ENCODE peak calls at places on chromosomes 13 and 19, in six cellular contexts. H is K562, R is GM12892, O is GM12878, A is H1, V is HepG2. Y is an unnamed sample.

GRCh38 chr13:50989476-50989875 is 79.9 kb downstream of the RNASEH2B start:
- DNase-seq in H (peak), R (no peak), O (no peak), A (no peak), V (peak), Y (no peak)

GRCh38 chr13:106530209-106530906 is 5.1 kb downstream of the EFNB2 start:
- DNase-seq in H (no peak), R (no peak), O (no peak), A (no peak), V (no peak), Y (no peak)

GRCh38 chr19:45782162-45782623 is at the start of gene DMPK:
- DNase-seq in H (no peak), R (no peak), O (no peak), A (no peak), V (no peak), Y (no peak)

GRCh38 chr19:24140591-24140990 is 53.6 kb downstream of the ZNF254 start:
- DNase-seq in H (no peak), R (no peak), O (no peak), A (no peak), V (no peak), Y (no peak)

GRCh38 chr13:44266305-44266704 is 107.3 kb upstream of the SERP2 start:
- DNase-seq in H (no peak), R (no peak), O (no peak), A (no peak), V (no peak), Y (no peak)

GRCh38 chr13:42990147-42990990 is 1.7 kb downstream of the EPSTI1 start:
- DNase-seq in H (no peak), R (no peak), O (no peak), A (no peak), V (no peak), Y (no peak)

GRCh38 chr19:19528721-19529490 is at the start of gene YJEFN3:
- DNase-seq in H (no peak), R (no peak), O (no peak), A (no peak), V (no peak), Y (no peak)

GRCh38 chr19:54352546-54352945 is 12.2 kb downstream of the LAIR1 start:
- DNase-seq in H (no peak), R (no peak), O (no peak), A (no peak), V (no peak), Y (no peak)

GRCh38 chr19:45161715-45162463 is 1.1 kb upstream of the NKPD1 start:
- DNase-seq in H (peak), R (no peak), O (no peak), A (no peak), V (no peak), Y (no peak)

GRCh38 chr13:27617801-27618411 is 2.4 kb downstream of the LNX2 start:
- DNase-seq in H (no peak), R (no peak), O (no peak), A (no peak), V (no peak), Y (no peak)

GRCh38 chr13:34967851-34968562 is 25.9 kb downstream of the NBEA start:
- DNase-seq in H (no peak), R (no peak), O (no peak), A (no peak), V (no peak), Y (no peak)
- TF ChIP-seq TAF1 in H (no peak), R (no peak), O (no peak), A (no peak), V (no peak), Y (no peak)

DNA sequence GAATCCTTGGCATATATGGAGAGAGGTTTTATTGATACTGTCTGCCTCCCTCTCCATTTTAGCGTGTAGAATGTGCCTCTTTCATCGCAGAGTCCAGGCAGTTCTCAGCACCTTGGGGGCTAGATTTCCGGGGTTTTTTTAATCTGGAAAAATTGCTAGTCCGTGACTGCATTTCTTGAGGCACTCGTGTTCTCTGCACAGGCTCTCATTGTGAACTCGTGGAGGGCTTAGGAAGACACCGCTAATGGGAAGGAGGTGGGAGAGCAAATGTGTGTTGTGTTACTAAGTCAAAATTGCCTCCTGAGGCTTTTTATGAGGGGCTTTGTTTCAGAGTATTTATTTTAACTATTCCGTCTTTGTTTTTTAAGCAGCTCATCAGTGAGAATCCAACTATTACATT is 10.1 kb downstream of the ING1 start:
- DNase-seq in H (no peak), R (no peak), O (no peak), A (no peak), V (no peak), Y (no peak)
- TF ChIP-seq POLR2A in H (no peak), R (no peak), O (no peak), A (no peak), V (no peak), Y (no peak)

GRCh38 chr19:12802267-12803106 is 618 bp downstream of the THSD8 start:
- DNase-seq in H (no peak), R (no peak), O (no peak), A (no peak), V (no peak), Y (no peak)
- TF ChIP-seq POLR2AphosphoS5 in H (no peak), R (no peak), O (no peak), A (no peak), V (no peak), Y (no peak)

GRCh38 chr19:40613669-40614594 is 12.8 kb downstream of the LTBP4 start:
- DNase-seq in H (peak), R (peak), O (peak), A (no peak), V (no peak), Y (peak)

GRCh38 chr19:40616178-40616577 is 15.0 kb downstream of the LTBP4 start:
- DNase-seq in H (no peak), R (no peak), O (no peak), A (no peak), V (no peak), Y (no peak)

GRCh38 chr19:40612831-40613668 is 11.9 kb downstream of the LTBP4 start:
- DNase-seq in H (peak), R (peak), O (no peak), A (no peak), V (no peak), Y (no peak)

GRCh38 chr19:40616941-40617340 is 15.8 kb downstream of the LTBP4 start:
- DNase-seq in H (no peak), R (no peak), O (no peak), A (no peak), V (no peak), Y (no peak)

GRCh38 chr19:40614595-40615411 is 13.6 kb downstream of the LTBP4 start:
- DNase-seq in H (peak), R (no peak), O (peak), A (no peak), V (no peak), Y (no peak)
- TF ChIP-seq TAF1 in H (no peak), R (no peak), O (no peak), A (peak), V (no peak), Y (no peak)

DNA sequence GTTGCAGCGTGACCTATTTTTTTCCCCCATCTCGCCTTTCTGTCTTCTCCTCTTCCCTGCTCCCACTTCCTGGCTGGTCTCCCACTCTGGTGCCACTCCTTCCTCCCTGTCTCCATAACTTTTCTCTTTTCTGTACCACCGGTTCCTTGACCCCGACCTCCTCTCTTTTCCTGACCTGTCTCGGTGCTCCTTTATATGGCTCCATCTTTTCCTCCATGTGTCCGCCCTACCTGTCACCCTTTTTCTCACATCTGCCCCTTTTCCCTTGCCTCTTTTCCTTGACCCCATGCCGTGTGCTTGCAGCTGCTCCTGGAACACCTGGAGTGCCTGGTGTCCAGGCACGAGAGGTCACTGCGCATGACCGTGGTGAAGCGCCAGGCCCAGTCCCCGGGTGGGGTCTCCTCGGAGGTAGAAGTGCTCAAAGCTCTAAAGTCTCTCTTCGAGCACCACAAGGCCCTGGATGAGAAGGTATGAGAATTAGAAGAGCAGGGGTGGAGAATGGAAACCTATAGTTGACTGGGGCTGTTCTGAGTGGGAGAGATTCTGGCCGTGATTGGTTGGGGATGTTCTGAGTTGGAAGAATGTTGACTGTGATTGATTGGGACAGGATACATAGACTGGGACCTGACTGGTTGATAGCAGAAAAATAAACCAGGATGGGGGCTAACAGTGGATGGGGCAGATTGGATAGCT is 9.3 kb downstream of the PPFIA3 start:
- DNase-seq in H (no peak), R (no peak), O (no peak), A (no peak), V (no peak), Y (no peak)
- TF ChIP-seq POLR2A in H (no peak), R (no peak), O (no peak), A (no peak), V (no peak), Y (no peak)

DNA sequence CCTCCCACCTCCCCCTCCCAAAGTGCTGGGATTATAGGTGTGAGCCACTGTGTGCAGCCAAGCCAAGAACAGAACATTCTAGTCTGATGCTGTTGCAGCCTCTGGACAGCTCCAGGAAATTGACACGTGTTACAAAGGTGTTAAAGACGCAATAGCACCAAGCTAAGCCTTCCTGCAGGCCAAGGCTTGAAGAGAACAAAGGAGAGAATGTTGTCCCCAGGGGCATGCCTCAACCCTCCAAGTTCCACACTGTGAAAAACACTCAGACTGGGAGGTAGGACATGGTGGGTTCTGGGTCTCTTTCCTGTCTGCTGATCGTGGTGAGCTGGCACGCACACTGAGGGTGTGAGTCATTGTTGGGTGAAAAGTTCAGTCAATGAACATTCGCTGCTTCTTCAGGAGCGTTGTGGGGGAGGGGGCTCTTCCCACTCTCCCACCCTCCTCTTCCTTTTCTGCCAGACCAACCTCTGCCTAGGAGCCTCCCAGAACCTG is 5.3 kb upstream of the PTPRS start:
- DNase-seq in H (no peak), R (no peak), O (no peak), A (no peak), V (no peak), Y (no peak)
- TF ChIP-seq POLR2AphosphoS5 in H (no peak), R (no peak), O (no peak), A (no peak), V (no peak), Y (no peak)

DNA sequence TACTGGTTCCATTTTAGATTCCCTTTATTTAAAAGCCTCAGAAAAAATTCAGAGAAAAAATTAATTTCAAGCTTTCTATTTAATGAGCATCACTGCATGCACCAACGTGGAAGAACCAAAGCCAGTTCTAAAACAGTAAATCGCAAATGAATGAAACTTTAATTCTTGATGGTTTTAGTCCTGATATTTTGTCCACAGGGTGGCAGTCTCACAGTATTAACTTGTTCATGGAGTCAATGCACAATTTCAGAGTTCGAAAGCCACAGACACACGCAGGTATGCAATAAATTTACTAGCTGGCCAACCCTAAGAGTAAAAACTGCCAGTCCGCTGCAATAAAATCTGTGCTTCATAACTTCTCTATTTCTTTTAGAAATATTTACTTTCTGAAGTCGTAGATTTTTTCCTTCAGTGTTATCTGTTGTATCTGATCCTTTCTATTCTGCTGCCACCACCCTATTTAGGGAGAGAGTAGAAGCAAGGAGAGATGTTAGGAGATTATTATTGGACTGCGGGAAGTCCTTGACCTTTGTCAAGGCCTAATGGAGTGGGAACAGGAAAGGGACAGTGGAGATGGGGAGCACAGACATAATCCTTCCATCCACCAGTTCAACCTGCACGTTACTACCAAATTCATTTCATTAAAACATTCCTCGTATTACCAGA is 7.0 kb upstream of the WBP4 start:
- DNase-seq in H (peak), R (no peak), O (peak), A (no peak), V (peak), Y (no peak)
- TF ChIP-seq TAF1 in H (no peak), R (no peak), O (no peak), A (no peak), V (no peak), Y (no peak)

GRCh38 chr13:41193919-41194824 is at the start of gene KBTBD7:
- DNase-seq in H (peak), R (peak), O (peak), A (peak), V (peak), Y (peak)
- TF ChIP-seq POLR2A in H (peak), R (peak), O (peak), A (peak), V (peak), Y (peak)

DNA sequence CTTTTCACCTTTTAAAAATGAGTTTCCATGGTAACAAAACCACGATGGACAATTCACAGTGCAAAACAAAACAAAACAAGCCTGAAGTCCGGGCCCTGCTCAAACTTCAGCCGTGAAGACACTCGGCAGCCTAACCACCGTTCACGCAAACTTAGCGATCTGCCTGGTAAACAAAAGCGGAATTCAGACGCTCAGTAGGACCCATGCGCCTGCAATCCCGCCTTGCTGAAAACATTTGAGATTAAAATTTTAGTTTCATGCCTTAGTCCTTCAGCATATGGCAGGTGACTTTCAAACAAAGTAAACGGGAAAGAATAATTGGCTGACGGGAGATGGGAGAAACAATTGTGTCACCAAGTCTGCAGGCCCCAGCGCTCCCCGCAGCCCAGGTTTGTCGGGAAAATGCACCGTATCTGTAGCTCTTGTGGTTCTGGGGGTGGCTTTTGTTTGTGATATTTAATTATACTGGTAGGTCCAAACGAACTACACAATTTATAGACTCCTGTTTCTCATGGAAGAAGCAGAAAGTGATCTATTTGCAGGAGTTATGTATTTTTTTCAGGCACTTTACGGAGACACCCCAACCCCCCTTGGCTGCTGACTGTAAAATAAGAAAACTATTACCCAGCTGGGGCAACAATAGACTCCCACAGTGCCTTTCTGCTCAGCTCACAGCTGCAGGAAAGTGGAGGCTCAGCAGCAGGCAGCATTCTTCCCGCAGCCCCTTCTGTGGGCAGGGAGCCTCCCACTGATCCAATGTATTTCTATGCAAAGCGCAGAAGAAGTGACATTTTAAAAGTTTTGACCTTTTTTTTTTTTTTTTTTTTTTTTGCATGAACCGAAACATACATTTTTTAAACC is 94.7 kb downstream of the SOX1 start:
- DNase-seq in H (no peak), R (no peak), O (no peak), A (peak), V (peak), Y (no peak)
- TF ChIP-seq POLR2AphosphoS5 in H (no peak), R (no peak), O (no peak), A (no peak), V (no peak), Y (no peak)

GRCh38 chr19:4575267-4575793 is 15.8 kb upstream of the SEMA6B start:
- DNase-seq in H (peak), R (no peak), O (no peak), A (peak), V (peak), Y (no peak)
- TF ChIP-seq TAF1 in H (no peak), R (no peak), O (no peak), A (no peak), V (no peak), Y (no peak)